ENCODE peak calls at places on chromosomes 3 and 15, in six cellular contexts. A is spleen; K is transverse colon; W is CD8-positive, alpha-beta T cell; M is right cardiac atrium; V is hepatocyte. I is an unnamed sample.

GRCh38 chr3:133258358-133258757 is 141.5 kb upstream of the BFSP2 start:
- DNase-seq in M (no peak), K (no peak), W (no peak), A (no peak), V (no peak), I (no peak)

GRCh38 chr3:181292984-181293383 is 303.4 kb upstream of the DNAJC19 start:
- DNase-seq in A (no peak), M (no peak), W (no peak), K (no peak), V (no peak), I (no peak)

GRCh38 chr3:180913582-180914404 is 1.3 kb downstream of the FXR1 start:
- DNase-seq in A (no peak), W (no peak), K (no peak), V (no peak), M (no peak), I (no peak)

GRCh38 chr15:40372966-40373365 is 9.6 kb upstream of the KNSTRN start:
- DNase-seq in W (no peak), M (no peak), A (no peak), V (no peak), K (no peak), I (no peak)

GRCh38 chr15:35439291-35439690 is 106.7 kb downstream of the DPH6 start:
- DNase-seq in A (no peak), M (no peak), K (no peak), W (no peak), V (no peak), I (no peak)

GRCh38 chr15:26971303-26972018 is 480 bp downstream of the GABRG3 start:
- DNase-seq in M (peak), W (no peak), A (no peak), V (peak), K (no peak), I (no peak)

GRCh38 chr3:49158108-49158709 is 7.9 kb downstream of the CCDC71 start:
- DNase-seq in M (peak), A (no peak), V (peak), W (peak), K (peak), I (peak)

GRCh38 chr3:53842436-53843194 is 3.6 kb downstream of the CHDH start:
- DNase-seq in V (peak), A (no peak), K (peak), M (peak), W (no peak), I (no peak)

GRCh38 chr3:132332082-132332964 is 15.1 kb downstream of the ACP3 start:
- DNase-seq in M (no peak), W (no peak), V (no peak), K (no peak), A (no peak), I (no peak)

GRCh38 chr3:176430244-176430893 is 766.9 kb downstream of the TBL1XR1 start:
- DNase-seq in A (no peak), V (peak), W (no peak), K (no peak), M (no peak), I (peak)

GRCh38 chr3:52044869-52045616 is 11.3 kb downstream of the DUSP7 start:
- DNase-seq in K (no peak), V (no peak), A (no peak), W (no peak), M (no peak), I (no peak)

GRCh38 chr3:31960793-31961431 is 20.1 kb downstream of the OSBPL10 start:
- DNase-seq in V (no peak), W (no peak), K (no peak), A (no peak), M (no peak), I (no peak)

GRCh38 chr3:31957106-31957505 is 24.0 kb downstream of the OSBPL10 start:
- DNase-seq in A (no peak), W (no peak), V (no peak), K (no peak), M (no peak), I (no peak)

GRCh38 chr3:31959951-31960792 is 20.9 kb downstream of the OSBPL10 start:
- DNase-seq in V (no peak), A (no peak), K (no peak), W (no peak), M (no peak), I (no peak)

GRCh38 chr3:31955581-31955980 is 25.5 kb downstream of the OSBPL10 start:
- DNase-seq in A (no peak), W (no peak), M (no peak), V (no peak), K (no peak), I (no peak)

DNA sequence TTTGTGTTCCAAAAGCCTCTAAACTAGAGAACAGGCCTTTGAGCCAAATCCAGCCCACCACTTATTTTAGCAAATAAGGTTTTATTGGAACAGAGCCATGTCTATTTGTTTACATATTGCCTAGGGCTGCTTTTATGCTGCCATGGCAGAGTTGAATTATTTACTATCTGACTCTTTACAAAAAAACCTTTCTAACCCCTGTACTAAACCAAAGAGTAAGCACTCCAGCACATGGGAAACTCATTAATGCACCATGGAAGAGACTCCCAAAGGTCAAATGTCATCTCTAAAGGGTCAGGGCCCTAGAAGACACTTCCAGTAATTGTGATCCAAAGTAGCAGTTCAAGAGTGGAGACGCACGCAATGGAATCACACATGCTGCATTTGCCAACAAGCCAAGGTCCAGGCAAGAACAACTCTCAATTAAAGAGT is 22.3 kb downstream of the OSBPL10 start:
- DNase-seq in V (peak), A (no peak), K (no peak), M (peak), W (no peak), I (no peak)
- H3K4me3 ChIP-seq in V (no peak), A (no peak), K (no peak), M (no peak), W (no peak), I (no peak)

GRCh38 chr15:73991260-73991659 is 835 bp downstream of the STOML1 start:
- DNase-seq in V (peak), A (peak), W (no peak), K (peak), M (peak), I (no peak)
- H3K4me3 ChIP-seq in V (peak), A (peak), W (peak), K (peak), M (peak), I (peak)

DNA sequence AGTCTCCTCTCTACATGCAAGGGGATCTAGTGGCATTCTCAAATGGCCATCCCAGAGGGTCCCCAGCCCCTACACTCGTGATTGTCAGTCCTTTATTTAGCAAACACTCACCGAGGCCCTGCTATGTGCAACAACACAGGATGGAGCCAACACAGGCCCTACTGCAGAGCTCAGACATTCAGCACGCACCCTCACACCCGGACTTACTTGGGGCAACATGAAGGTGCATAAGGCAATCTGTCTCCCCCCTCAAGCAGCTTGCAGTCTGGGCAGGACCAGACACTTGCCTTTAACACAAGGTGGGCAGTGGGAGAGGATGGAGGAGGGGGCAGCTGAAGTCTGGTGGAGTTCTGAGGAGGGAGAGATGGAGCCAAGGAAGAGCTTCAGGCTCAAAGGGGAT is 258.4 kb downstream of the XXYLT1 start:
- DNase-seq in A (no peak), M (no peak), K (no peak), V (no peak), W (no peak), I (no peak)
- H3K4me3 ChIP-seq in A (no peak), M (no peak), K (no peak), V (no peak), W (no peak), I (no peak)

GRCh38 chr3:120749843-120750242 is 7.3 kb downstream of the GTF2E1 start:
- DNase-seq in W (no peak), A (no peak), V (no peak), M (no peak), K (no peak), I (no peak)
- H3K4me3 ChIP-seq in W (no peak), A (no peak), V (no peak), M (no peak), K (no peak), I (no peak)

DNA sequence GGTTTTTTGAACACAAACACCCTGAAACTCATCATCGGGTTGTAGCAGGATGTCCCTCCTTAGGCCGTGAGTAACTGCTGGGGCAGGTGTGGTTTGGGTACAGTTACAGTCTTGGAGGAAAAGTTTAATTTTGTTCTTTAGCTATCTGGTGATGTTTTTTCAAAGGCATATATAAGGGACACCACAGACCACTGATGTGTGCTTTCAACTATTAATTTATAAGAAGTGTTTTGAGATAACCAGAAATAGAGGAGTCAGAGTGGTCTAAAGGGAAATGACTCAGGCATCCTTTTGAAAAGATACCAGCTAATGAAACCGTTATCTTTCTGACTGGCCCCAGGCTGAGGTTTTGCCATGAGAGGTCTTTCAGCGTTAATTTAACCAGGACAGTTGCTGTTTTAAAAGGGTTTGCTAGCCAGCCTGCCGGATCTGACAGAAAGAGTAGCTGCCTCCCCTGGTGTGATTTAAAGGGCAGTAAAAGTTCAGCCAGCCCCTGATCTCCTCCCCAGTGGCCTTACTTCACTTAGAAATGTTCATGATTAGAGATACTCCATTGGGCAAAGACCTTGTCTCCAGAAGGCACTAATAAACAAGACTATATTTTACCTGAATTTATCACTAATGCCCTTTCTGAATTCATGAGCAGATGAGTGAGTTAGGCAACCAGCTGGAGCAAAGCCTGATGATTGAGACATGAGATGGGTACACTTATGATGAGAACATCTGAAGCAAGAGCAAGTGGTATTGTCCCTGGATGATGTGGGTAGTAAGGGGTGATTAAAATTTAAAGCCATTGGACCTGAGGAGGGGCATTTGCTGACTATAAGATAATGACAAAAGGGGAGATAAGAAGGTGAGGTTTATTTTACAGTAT is 482.5 kb upstream of the TBL1XR1 start:
- DNase-seq in K (no peak), M (peak), A (no peak), W (peak), V (no peak), I (no peak)
- H3K4me3 ChIP-seq in K (no peak), M (no peak), A (no peak), W (no peak), V (no peak), I (no peak)

GRCh38 chr3:29452923-29453277 is 172.0 kb downstream of the RBMS3 start:
- DNase-seq in K (no peak), V (no peak), M (no peak), W (no peak), A (no peak), I (no peak)
- H3K4me3 ChIP-seq in K (no peak), V (no peak), M (no peak), W (no peak), A (no peak), I (no peak)